ENCODE peak calls at places on chromosomes 13 and 19, in six cellular contexts. S is heart left ventricle, L is NAMALWA, K is psoas muscle, I is GM04504, W is iPS-NIHi11. C is an unnamed sample.

GRCh38 chr13:23919006-23919405 is 21.7 kb upstream of the C1QTNF9B start:
- DNase-seq in L (no peak), W (no peak), I (no peak), K (no peak), S (no peak), C (no peak)

GRCh38 chr19:18049390-18049789 is 37.3 kb downstream of the IL12RB1 start:
- DNase-seq in L (no peak), I (no peak), W (no peak), K (peak; percentile 92), S (peak; percentile 96), C (no peak)

GRCh38 chr13:99528547-99528946 is 27.3 kb downstream of the TM9SF2 start:
- DNase-seq in L (peak; percentile 70), I (no peak), W (peak; percentile 14), S (no peak), K (no peak), C (no peak)

GRCh38 chr19:415292-415691 is 6.3 kb upstream of the C2CD4C start:
- DNase-seq in L (no peak), K (no peak), I (no peak), S (no peak), W (no peak), C (no peak)

GRCh38 chr13:45368571-45368970 is 27.6 kb upstream of the TPT1 start:
- DNase-seq in S (no peak), W (no peak), K (no peak), L (no peak), I (no peak), C (no peak)

GRCh38 chr19:34549833-34550232 is 68.3 kb downstream of the WTIP start:
- DNase-seq in I (no peak), W (no peak), L (no peak), S (no peak), K (no peak), C (no peak)

GRCh38 chr13:102902789-102903347 is 57.0 kb downstream of the ERCC5 start:
- DNase-seq in L (no peak), K (no peak), I (no peak), W (no peak), S (peak; percentile 33), C (no peak)

GRCh38 chr13:95800455-95800854 is 123.5 kb downstream of the DNAJC3 start:
- DNase-seq in W (no peak), I (no peak), S (no peak), L (no peak), K (no peak), C (no peak)

GRCh38 chr13:43783820-43784219 is 3.0 kb downstream of the ENOX1 start:
- DNase-seq in I (no peak), S (no peak), W (no peak), L (peak; percentile 39), K (no peak), C (no peak)

GRCh38 chr13:19845758-19846157 is 17.7 kb downstream of the ZMYM5 start:
- DNase-seq in S (no peak), I (peak; percentile 91), L (no peak), K (no peak), W (peak; percentile 20), C (peak; percentile 94)

GRCh38 chr13:20647758-20648157 is 55.7 kb upstream of the IL17D start:
- DNase-seq in S (no peak), L (no peak), W (no peak), K (no peak), I (no peak), C (no peak)

GRCh38 chr19:677201-677600 is 1.0 kb downstream of the FSTL3 start:
- DNase-seq in L (no peak), W (no peak), I (peak; percentile 58), K (peak; percentile 87), S (peak; percentile 86), C (peak; percentile 58)

GRCh38 chr13:111403266-111403665 is 82.8 kb downstream of the TEX29 start:
- DNase-seq in I (no peak), L (no peak), W (no peak), S (no peak), K (no peak), C (no peak)

GRCh38 chr19:16262618-16263017 is 62.0 kb upstream of the KLF2 start:
- DNase-seq in K (no peak), W (no peak), S (no peak), L (no peak), I (no peak), C (no peak)

GRCh38 chr13:31970237-31970930 is 61.2 kb upstream of the FRY start:
- DNase-seq in L (no peak), I (peak; percentile 78), S (no peak), W (no peak), K (no peak), C (peak; percentile 75)

GRCh38 chr19:12064266-12065099 is at the start of gene ZNF844:
- DNase-seq in S (peak; percentile 98), K (peak; percentile 97), L (peak; percentile 59), I (peak; percentile 87), W (peak; percentile 97), C (peak; percentile 47)

GRCh38 chr13:34391071-34391470 is 551.0 kb upstream of the NBEA start:
- DNase-seq in L (no peak), K (no peak), S (no peak), W (no peak), I (peak; percentile 16), C (no peak)

GRCh38 chr13:52096062-52096461 is 32.8 kb downstream of the NEK5 start:
- DNase-seq in L (no peak), I (no peak), W (no peak), K (no peak), S (no peak), C (no peak)

GRCh38 chr13:93248627-93249047 is 22.0 kb downstream of the GPC6 start:
- DNase-seq in W (no peak), K (no peak), L (no peak), S (no peak), I (no peak), C (peak; percentile 34)

GRCh38 chr19:40466219-40467006 is at the start of gene SPTBN4:
- DNase-seq in S (peak; percentile 30), W (no peak), K (peak; percentile 53), I (no peak), L (no peak), C (no peak)

GRCh38 chr13:20191902-20192469 is 752 bp downstream of the GJB2 start:
- DNase-seq in K (no peak), W (peak; percentile 47), I (no peak), S (no peak), L (peak; percentile 8), C (no peak)

GRCh38 chr19:45739498-45740439 is 6.5 kb downstream of the MEIOSIN start:
- DNase-seq in W (no peak), L (peak; percentile 60), I (no peak), K (no peak), S (no peak), C (no peak)

C was measured in amniotic stem cell.